ENCODE peak calls at places on chromosomes 11 and 22, in five cellular contexts. One of them, this sample, is unnamed.

GRCh38 chr11:23509023-23509422 is 648.7 kb upstream of the CCDC179 start:
- DNase-seq in body of pancreas: no peak
- DNase-seq in lung: no peak
- DNase-seq in endothelial cell of umbilical vein: peak; percentile 50
- DNase-seq in heart right ventricle: no peak
- DNase-seq in this sample: no peak

GRCh38 chr22:21837184-21837979 is 30.1 kb downstream of the MAPK1 start:
- DNase-seq in body of pancreas: no peak
- DNase-seq in lung: no peak
- DNase-seq in endothelial cell of umbilical vein: peak; percentile 72
- DNase-seq in heart right ventricle: no peak
- DNase-seq in this sample: no peak

GRCh38 chr11:64305691-64306562 is 603 bp downstream of the ESRRA start:
- DNase-seq in body of pancreas: peak; percentile 85
- DNase-seq in lung: peak; percentile 85
- DNase-seq in endothelial cell of umbilical vein: peak; percentile 52
- DNase-seq in heart right ventricle: peak; percentile 73
- DNase-seq in this sample: peak; percentile 66

GRCh38 chr22:29625090-29625825 is 21.8 kb downstream of the NF2 start:
- DNase-seq in body of pancreas: peak; percentile 77
- DNase-seq in lung: peak; percentile 36
- DNase-seq in endothelial cell of umbilical vein: peak; percentile 78
- DNase-seq in heart right ventricle: no peak
- DNase-seq in this sample: no peak

GRCh38 chr22:40491990-40492631 is 121.7 kb downstream of the SGSM3 start:
- DNase-seq in body of pancreas: no peak
- DNase-seq in lung: no peak
- DNase-seq in endothelial cell of umbilical vein: no peak
- DNase-seq in heart right ventricle: no peak
- DNase-seq in this sample: peak; percentile 25

GRCh38 chr22:49768511-49768910 is 59.2 kb downstream of the BRD1 start:
- DNase-seq in body of pancreas: peak; percentile 1
- DNase-seq in lung: no peak
- DNase-seq in endothelial cell of umbilical vein: no peak
- DNase-seq in heart right ventricle: no peak
- DNase-seq in this sample: no peak

GRCh38 chr11:13939952-13940610 is 22.4 kb upstream of the SPON1 start:
- DNase-seq in body of pancreas: no peak
- DNase-seq in lung: no peak
- DNase-seq in endothelial cell of umbilical vein: no peak
- DNase-seq in heart right ventricle: no peak
- DNase-seq in this sample: no peak

GRCh38 chr11:94449437-94449836 is 44.2 kb downstream of the MRE11 start:
- DNase-seq in body of pancreas: no peak
- DNase-seq in lung: no peak
- DNase-seq in endothelial cell of umbilical vein: peak; percentile 38
- DNase-seq in heart right ventricle: no peak
- DNase-seq in this sample: no peak

GRCh38 chr11:70517996-70518907 is 119.9 kb downstream of the CTTN start:
- DNase-seq in body of pancreas: no peak
- DNase-seq in lung: no peak
- DNase-seq in endothelial cell of umbilical vein: no peak
- DNase-seq in heart right ventricle: no peak
- DNase-seq in this sample: no peak

GRCh38 chr11:861105-861479 is 18.4 kb downstream of the TSPAN4 start:
- DNase-seq in body of pancreas: no peak
- DNase-seq in lung: no peak
- DNase-seq in endothelial cell of umbilical vein: no peak
- DNase-seq in heart right ventricle: no peak
- DNase-seq in this sample: no peak

GRCh38 chr11:59754859-59755700 is at the start of gene STX3:
- DNase-seq in body of pancreas: peak; percentile 84
- DNase-seq in lung: peak; percentile 79
- DNase-seq in endothelial cell of umbilical vein: peak; percentile 83
- DNase-seq in heart right ventricle: peak; percentile 76
- DNase-seq in this sample: peak; percentile 34

GRCh38 chr11:20363500-20364411 is at the start of gene HTATIP2:
- DNase-seq in body of pancreas: peak; percentile 74
- DNase-seq in lung: peak; percentile 59
- DNase-seq in endothelial cell of umbilical vein: peak; percentile 69
- DNase-seq in heart right ventricle: peak; percentile 75
- DNase-seq in this sample: peak; percentile 63

GRCh38 chr11:34507156-34507555 is 6.4 kb downstream of the ELF5 start:
- DNase-seq in body of pancreas: no peak
- DNase-seq in lung: peak; percentile 38
- DNase-seq in endothelial cell of umbilical vein: no peak
- DNase-seq in heart right ventricle: no peak
- DNase-seq in this sample: no peak

GRCh38 chr11:35558468-35558867 is 33.1 kb upstream of the PAMR1 start:
- DNase-seq in body of pancreas: no peak
- DNase-seq in lung: no peak
- DNase-seq in endothelial cell of umbilical vein: no peak
- DNase-seq in heart right ventricle: no peak
- DNase-seq in this sample: no peak

GRCh38 chr11:113567867-113568266 is 92.7 kb upstream of the DRD2 start:
- DNase-seq in body of pancreas: no peak
- DNase-seq in lung: no peak
- DNase-seq in endothelial cell of umbilical vein: no peak
- DNase-seq in heart right ventricle: no peak
- DNase-seq in this sample: no peak

GRCh38 chr22:19469421-19469820 is 9.6 kb downstream of the UFD1 start:
- DNase-seq in body of pancreas: no peak
- DNase-seq in lung: no peak
- DNase-seq in endothelial cell of umbilical vein: no peak
- DNase-seq in heart right ventricle: no peak
- DNase-seq in this sample: no peak

GRCh38 chr11:74014880-74015279 is 6.0 kb upstream of the UCP3 start:
- DNase-seq in body of pancreas: no peak
- DNase-seq in lung: no peak
- DNase-seq in endothelial cell of umbilical vein: no peak
- DNase-seq in heart right ventricle: peak; percentile 27
- DNase-seq in this sample: no peak

GRCh38 chr11:74010306-74010981 is 1.6 kb upstream of the UCP3 start:
- DNase-seq in body of pancreas: no peak
- DNase-seq in lung: no peak
- DNase-seq in endothelial cell of umbilical vein: no peak
- DNase-seq in heart right ventricle: no peak
- DNase-seq in this sample: peak; percentile 58

GRCh38 chr11:74011360-74012071 is 2.6 kb upstream of the UCP3 start:
- DNase-seq in body of pancreas: no peak
- DNase-seq in lung: no peak
- DNase-seq in endothelial cell of umbilical vein: no peak
- DNase-seq in heart right ventricle: no peak
- DNase-seq in this sample: peak; percentile 61

GRCh38 chr11:74012072-74012809 is 3.4 kb upstream of the UCP3 start:
- DNase-seq in body of pancreas: no peak
- DNase-seq in lung: no peak
- DNase-seq in endothelial cell of umbilical vein: no peak
- DNase-seq in heart right ventricle: no peak
- DNase-seq in this sample: no peak

DNA sequence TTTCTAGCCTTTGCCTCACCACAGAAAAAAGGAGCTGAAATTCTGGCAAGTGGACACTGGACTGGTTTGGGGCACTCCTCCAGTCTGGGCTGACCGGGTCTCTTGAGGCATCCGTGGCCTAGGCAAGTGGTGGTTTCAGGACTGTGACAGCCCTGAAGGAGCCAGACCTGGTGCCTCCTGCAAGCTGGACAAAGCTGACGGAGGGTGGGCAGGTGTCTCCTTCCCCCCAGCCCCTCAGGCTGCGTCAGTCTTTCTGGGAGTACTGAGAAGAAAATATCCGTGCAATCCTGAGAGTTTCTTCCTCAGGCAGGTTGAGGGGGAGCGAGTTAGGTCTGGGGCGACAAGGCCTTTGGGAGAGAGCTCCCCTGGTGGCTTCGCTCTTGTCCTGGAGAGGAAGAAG is 4.3 kb upstream of the UCP3 start:
- DNase-seq in body of pancreas: no peak
- DNase-seq in lung: no peak
- DNase-seq in endothelial cell of umbilical vein: no peak
- DNase-seq in heart right ventricle: no peak
- DNase-seq in this sample: no peak
- H3K36me3 ChIP-seq in body of pancreas: no peaks in the 10 kb centered on the region
- H3K36me3 ChIP-seq in lung: no peaks in the 10 kb centered on the region
- H3K36me3 ChIP-seq in endothelial cell of umbilical vein: no peaks in the 10 kb centered on the region
- H3K36me3 ChIP-seq in heart right ventricle: peaks cover 14% of the 10 kb centered on the region
- H3K36me3 ChIP-seq in this sample: no peaks in the 10 kb centered on the region

DNA sequence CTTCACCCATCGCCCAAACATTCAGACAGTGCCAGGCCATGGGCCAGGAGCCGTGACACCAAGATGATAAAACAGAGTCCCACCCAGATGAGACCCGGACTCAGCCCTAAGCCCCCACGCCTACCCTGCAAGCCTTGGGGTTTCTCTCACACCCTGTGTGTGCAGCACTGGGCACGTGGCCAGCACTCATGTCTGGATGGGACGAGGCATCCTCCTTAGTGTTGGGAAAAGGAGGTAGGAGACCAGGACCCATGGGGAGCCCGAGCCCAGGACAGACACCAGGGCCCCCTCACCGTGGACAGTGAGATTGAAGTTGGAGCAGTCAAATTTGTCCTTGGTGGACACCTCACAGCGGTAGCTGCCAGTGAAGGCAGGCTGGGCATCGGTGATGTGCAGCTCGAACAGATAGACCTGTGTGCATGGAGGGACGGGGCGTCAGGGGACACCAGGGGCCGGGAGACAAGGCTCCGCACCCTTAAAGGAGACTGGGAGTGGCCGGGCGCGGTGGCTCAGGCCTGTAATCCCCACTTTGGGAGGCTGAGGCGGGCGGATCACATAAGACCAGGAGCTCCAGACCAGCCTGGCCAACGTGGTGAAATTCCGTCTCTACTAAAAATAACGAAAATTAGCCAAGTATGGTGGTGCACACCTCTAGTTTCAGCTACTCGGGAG is 4.2 kb downstream of the MYBPC3 start:
- DNase-seq in body of pancreas: no peak
- DNase-seq in lung: no peak
- DNase-seq in endothelial cell of umbilical vein: no peak
- DNase-seq in heart right ventricle: peak; percentile 29
- DNase-seq in this sample: no peak
- H3K4me3 ChIP-seq in body of pancreas: no peak overlapping the region
- H3K4me3 ChIP-seq in lung: no peak overlapping the region
- H3K4me3 ChIP-seq in endothelial cell of umbilical vein: no peak overlapping the region
- H3K4me3 ChIP-seq in heart right ventricle: peak overlapping the region; percentile 67
- H3K4me3 ChIP-seq in this sample: no peak overlapping the region

GRCh38 chr22:37027556-37027955 is 8.0 kb downstream of the MPST start:
- DNase-seq in body of pancreas: no peak
- DNase-seq in lung: no peak
- DNase-seq in endothelial cell of umbilical vein: no peak
- DNase-seq in heart right ventricle: no peak
- DNase-seq in this sample: no peak

GRCh38 chr22:37032134-37032534 is 12.6 kb downstream of the MPST start:
- DNase-seq in body of pancreas: no peak
- DNase-seq in lung: no peak
- DNase-seq in endothelial cell of umbilical vein: no peak
- DNase-seq in heart right ventricle: no peak
- DNase-seq in this sample: no peak

GRCh38 chr22:37030560-37031281 is 11.2 kb downstream of the MPST start:
- DNase-seq in body of pancreas: no peak
- DNase-seq in lung: no peak
- DNase-seq in endothelial cell of umbilical vein: no peak
- DNase-seq in heart right ventricle: no peak
- DNase-seq in this sample: no peak

GRCh38 chr22:37026325-37026724 is 6.8 kb downstream of the MPST start:
- DNase-seq in body of pancreas: no peak
- DNase-seq in lung: no peak
- DNase-seq in endothelial cell of umbilical vein: no peak
- DNase-seq in heart right ventricle: no peak
- DNase-seq in this sample: no peak

DNA sequence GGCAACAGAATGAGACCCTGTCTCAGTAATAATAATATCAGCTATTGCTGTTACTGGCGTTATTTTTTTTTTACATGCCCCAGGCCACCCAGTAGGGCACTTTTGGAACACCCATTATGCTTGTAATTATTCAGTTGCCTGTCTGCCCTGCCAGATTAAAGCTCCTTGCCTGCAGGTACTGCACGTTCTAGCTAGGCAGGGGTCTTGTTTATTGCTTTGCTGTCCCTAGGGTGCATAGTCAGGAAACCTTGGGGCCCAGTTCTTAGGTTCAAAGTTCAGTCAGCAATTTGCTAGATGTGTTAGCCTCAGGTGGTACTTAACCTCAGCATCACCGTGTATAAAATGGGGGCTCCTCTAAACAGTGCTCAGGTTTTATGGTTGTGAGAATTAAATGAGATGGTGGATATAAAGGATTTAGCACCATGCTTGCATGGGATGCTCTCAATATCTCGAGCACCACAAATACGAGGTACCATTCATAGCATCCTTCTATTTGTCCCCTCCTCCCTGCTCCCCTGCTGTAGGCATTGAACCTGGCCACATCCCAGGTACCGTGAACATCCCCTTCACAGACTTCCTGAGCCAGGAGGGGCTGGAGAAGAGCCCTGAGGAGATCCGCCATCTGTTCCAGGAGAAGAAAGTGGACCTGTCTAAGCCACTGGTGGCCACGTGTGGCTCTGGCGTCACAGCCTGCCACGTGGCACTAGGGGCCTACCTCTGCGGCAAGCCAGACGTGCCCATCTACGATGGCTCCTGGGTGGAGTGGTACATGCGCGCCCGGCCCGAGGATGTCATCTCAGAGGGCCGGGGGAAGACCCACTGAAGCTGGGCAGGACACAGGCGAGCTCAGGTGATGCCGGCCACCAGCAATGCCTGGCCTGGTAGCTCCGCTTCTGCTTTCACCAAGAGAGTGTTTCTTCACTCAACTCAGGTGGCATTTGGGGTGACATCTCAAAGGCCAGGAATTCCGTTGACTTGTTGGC is 9.4 kb downstream of the MPST start:
- DNase-seq in body of pancreas: no peak
- DNase-seq in lung: no peak
- DNase-seq in endothelial cell of umbilical vein: no peak
- DNase-seq in heart right ventricle: no peak
- DNase-seq in this sample: no peak
- H3K36me3 ChIP-seq in body of pancreas: peaks cover 13% of the 10 kb centered on the region
- H3K36me3 ChIP-seq in lung: no peaks in the 10 kb centered on the region
- H3K36me3 ChIP-seq in endothelial cell of umbilical vein: peaks cover 6% of the 10 kb centered on the region
- H3K36me3 ChIP-seq in heart right ventricle: peaks cover 59% of the 10 kb centered on the region
- H3K36me3 ChIP-seq in this sample: peaks cover 45% of the 10 kb centered on the region

DNA sequence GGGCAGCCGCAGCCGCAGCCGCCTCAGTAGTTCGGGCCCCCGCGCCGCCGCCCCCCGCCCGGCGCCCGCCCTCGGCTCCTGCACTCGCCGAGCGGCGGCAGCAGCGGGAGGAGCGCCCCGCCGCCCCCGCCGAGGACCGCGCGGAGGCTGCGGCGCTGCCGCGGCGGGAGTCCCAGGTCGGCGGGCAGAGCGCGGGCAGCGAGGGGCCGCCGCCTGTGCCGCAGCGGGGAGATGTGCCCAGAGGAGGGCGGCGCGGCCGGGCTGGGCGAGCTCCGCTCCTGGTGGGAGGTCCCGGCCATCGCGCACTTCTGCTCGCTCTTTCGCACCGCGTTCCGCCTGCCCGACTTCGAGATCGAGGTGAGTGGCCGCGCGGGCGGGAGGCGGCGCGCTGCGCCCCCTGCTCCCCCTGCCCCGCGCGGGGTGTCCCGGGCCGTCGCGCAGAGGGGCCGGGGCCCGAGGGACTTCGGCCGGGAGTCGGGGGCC is 334 bp downstream of the CECR2 start:
- DNase-seq in body of pancreas: peak; percentile 54
- DNase-seq in lung: no peak
- DNase-seq in endothelial cell of umbilical vein: no peak
- DNase-seq in heart right ventricle: no peak
- DNase-seq in this sample: no peak
- H3K4me3 ChIP-seq in body of pancreas: peak overlapping the region; percentile 65
- H3K4me3 ChIP-seq in lung: peak overlapping the region; percentile 79
- H3K4me3 ChIP-seq in endothelial cell of umbilical vein: no peak overlapping the region
- H3K4me3 ChIP-seq in heart right ventricle: peak overlapping the region; percentile 81
- H3K4me3 ChIP-seq in this sample: peak overlapping the region; percentile 76